ENCODE peak calls at places on chromosomes 7 and 10, in eight cellular contexts. T is GM12865; X is GOT3; G is RCC 7860; M is naive thymus-derived CD8-positive, alpha-beta T cell; F is GM03348; U is anterior cingulate cortex; W is naive thymus-derived CD4-positive, alpha-beta T cell. Y is an unnamed sample.

GRCh38 chr7:28106316-28106957 is 74.2 kb downstream of the JAZF1 start:
- DNase-seq in T (no peak), X (no peak), G (no peak), M (no peak), F (no peak), U (no peak), W (no peak), Y (no peak)

GRCh38 chr7:151696738-151697514 is 177.2 kb upstream of the RHEB start:
- DNase-seq in T (no peak), X (no peak), G (peak), M (no peak), F (no peak), U (no peak), W (no peak), Y (no peak)

GRCh38 chr10:124680675-124681074 is 63.5 kb downstream of the FAM53B start:
- DNase-seq in T (no peak), X (no peak), G (no peak), M (no peak), F (no peak), U (no peak), W (no peak), Y (no peak)

GRCh38 chr7:99079104-99079503 is 64.8 kb downstream of the SMURF1 start:
- DNase-seq in T (no peak), X (no peak), G (no peak), M (no peak), F (peak), U (no peak), W (peak), Y (no peak)

GRCh38 chr10:33461295-33461640 is 126.8 kb upstream of the NRP1 start:
- DNase-seq in T (no peak), X (no peak), G (no peak), M (no peak), F (no peak), U (no peak), W (no peak), Y (no peak)

GRCh38 chr10:120039066-120039465 is 146.5 kb downstream of the SEC23IP start:
- DNase-seq in T (no peak), X (no peak), G (no peak), M (no peak), F (no peak), U (no peak), W (no peak), Y (no peak)

GRCh38 chr7:84705701-84706100 is 481.2 kb downstream of the SEMA3D start:
- DNase-seq in T (no peak), X (no peak), G (peak), M (no peak), F (no peak), U (no peak), W (no peak), Y (no peak)

GRCh38 chr10:118017850-118018249 is 28.9 kb downstream of the RAB11FIP2 start:
- DNase-seq in T (no peak), X (no peak), G (no peak), M (no peak), F (no peak), U (no peak), W (no peak), Y (no peak)

GRCh38 chr7:142104550-142105527 is 6.7 kb upstream of the MGAM2 start:
- DNase-seq in T (no peak), X (no peak), G (no peak), M (no peak), F (no peak), U (no peak), W (no peak), Y (no peak)

GRCh38 chr7:72430531-72430930 is 18.4 kb upstream of the CALN1 start:
- DNase-seq in T (no peak), X (no peak), G (no peak), M (no peak), F (no peak), U (no peak), W (no peak), Y (no peak)

Y was measured in CD4-positive, alpha-beta memory T cell.